ENCODE peak calls at places on chromosome 12, in four cellular contexts. One of them, this sample, is unnamed.

GRCh38 chr12:113778432-113779128 is 187.5 kb downstream of the RBM19 start:
- DNase-seq in dorsolateral prefrontal cortex: no peak
- DNase-seq in A549: no peak
- DNase-seq in HCT116: no peak
- DNase-seq in this sample: no peak

GRCh38 chr12:3651585-3652424 is 101.1 kb downstream of the CRACR2A start:
- DNase-seq in dorsolateral prefrontal cortex: no peak
- DNase-seq in HCT116: no peak
- DNase-seq in A549: no peak
- DNase-seq in this sample: no peak

GRCh38 chr12:53725824-53726223 is 1.4 kb downstream of the CALCOCO1 start:
- DNase-seq in A549: no peak
- DNase-seq in HCT116: no peak
- DNase-seq in dorsolateral prefrontal cortex: no peak
- DNase-seq in this sample: no peak

GRCh38 chr12:15733136-15733535 is 56.1 kb downstream of the EPS8 start:
- DNase-seq in A549: no peak
- DNase-seq in dorsolateral prefrontal cortex: no peak
- DNase-seq in HCT116: no peak
- DNase-seq in this sample: no peak

GRCh38 chr12:53236443-53237111 is 4.6 kb upstream of the RARG start:
- DNase-seq in A549: no peak
- DNase-seq in dorsolateral prefrontal cortex: no peak
- DNase-seq in HCT116: no peak
- DNase-seq in this sample: no peak

GRCh38 chr12:6089041-6089823 is 35.2 kb downstream of the VWF start:
- DNase-seq in HCT116: peak; percentile 77
- DNase-seq in A549: peak; percentile 22
- DNase-seq in dorsolateral prefrontal cortex: no peak
- DNase-seq in this sample: no peak

GRCh38 chr12:50764116-50764860 is 387 bp downstream of the ATF1 start:
- DNase-seq in dorsolateral prefrontal cortex: peak; percentile 71
- DNase-seq in HCT116: no peak
- DNase-seq in A549: peak; percentile 63
- DNase-seq in this sample: no peak

GRCh38 chr12:54135621-54136027 is 53.2 kb downstream of the SMUG1 start:
- DNase-seq in A549: no peak
- DNase-seq in dorsolateral prefrontal cortex: no peak
- DNase-seq in HCT116: no peak
- DNase-seq in this sample: no peak

GRCh38 chr12:124750787-124751471 is 112.7 kb downstream of the SCARB1 start:
- DNase-seq in dorsolateral prefrontal cortex: no peak
- DNase-seq in A549: peak; percentile 69
- DNase-seq in HCT116: no peak
- DNase-seq in this sample: no peak

GRCh38 chr12:50057896-50058670 is 687 bp downstream of the ASIC1 start:
- DNase-seq in HCT116: no peak
- DNase-seq in dorsolateral prefrontal cortex: no peak
- DNase-seq in A549: no peak
- DNase-seq in this sample: no peak

GRCh38 chr12:92290016-92290685 is 144.5 kb upstream of the BTG1 start:
- DNase-seq in dorsolateral prefrontal cortex: no peak
- DNase-seq in HCT116: no peak
- DNase-seq in A549: peak; percentile 10
- DNase-seq in this sample: no peak

GRCh38 chr12:53603196-53603595 is 23.0 kb downstream of the ATF7 start:
- DNase-seq in dorsolateral prefrontal cortex: no peak
- DNase-seq in A549: no peak
- DNase-seq in HCT116: no peak
- DNase-seq in this sample: no peak

GRCh38 chr12:28023156-28023887 is 50.8 kb upstream of the PTHLH start:
- DNase-seq in HCT116: peak; percentile 53
- DNase-seq in dorsolateral prefrontal cortex: no peak
- DNase-seq in A549: peak; percentile 87
- DNase-seq in this sample: no peak

GRCh38 chr12:57744194-57744776 is 554 bp upstream of the TSPAN31 start:
- DNase-seq in A549: peak; percentile 94
- DNase-seq in dorsolateral prefrontal cortex: peak; percentile 57
- DNase-seq in HCT116: peak; percentile 92
- DNase-seq in this sample: peak; percentile 70

GRCh38 chr12:109475993-109476806 is 900 bp downstream of the KCTD10 start:
- DNase-seq in HCT116: no peak
- DNase-seq in dorsolateral prefrontal cortex: no peak
- DNase-seq in A549: no peak
- DNase-seq in this sample: no peak

GRCh38 chr12:112151766-112152541 is 26.6 kb downstream of the TRAFD1 start:
- DNase-seq in HCT116: no peak
- DNase-seq in dorsolateral prefrontal cortex: no peak
- DNase-seq in A549: no peak
- DNase-seq in this sample: no peak

GRCh38 chr12:43852744-43853143 is 16.9 kb downstream of the TMEM117 start:
- DNase-seq in dorsolateral prefrontal cortex: no peak
- DNase-seq in A549: no peak
- DNase-seq in HCT116: no peak
- DNase-seq in this sample: no peak

GRCh38 chr12:21710944-21711343 is 53.3 kb upstream of the LDHB start:
- DNase-seq in HCT116: no peak
- DNase-seq in A549: no peak
- DNase-seq in dorsolateral prefrontal cortex: no peak
- DNase-seq in this sample: no peak

GRCh38 chr12:83052890-83053541 is 366.3 kb downstream of the TMTC2 start:
- DNase-seq in dorsolateral prefrontal cortex: no peak
- DNase-seq in A549: no peak
- DNase-seq in HCT116: no peak
- DNase-seq in this sample: no peak

GRCh38 chr12:8860165-8860961 is 37.9 kb downstream of the A2ML1 start:
- DNase-seq in A549: peak; percentile 69
- DNase-seq in dorsolateral prefrontal cortex: no peak
- DNase-seq in HCT116: peak; percentile 27
- DNase-seq in this sample: no peak

GRCh38 chr12:2264622-2265306 is 212.0 kb downstream of the CACNA1C start:
- DNase-seq in dorsolateral prefrontal cortex: no peak
- DNase-seq in HCT116: no peak
- DNase-seq in A549: no peak
- DNase-seq in this sample: no peak

GRCh38 chr12:43277630-43278267 is 274.3 kb downstream of the ADAMTS20 start:
- DNase-seq in dorsolateral prefrontal cortex: no peak
- DNase-seq in HCT116: no peak
- DNase-seq in A549: peak; percentile 81
- DNase-seq in this sample: no peak

GRCh38 chr12:50542448-50542847 is 37.7 kb downstream of the DIP2B start:
- DNase-seq in HCT116: peak; percentile 77
- DNase-seq in dorsolateral prefrontal cortex: no peak
- DNase-seq in A549: peak; percentile 77
- DNase-seq in this sample: no peak

GRCh38 chr12:110222433-110222832 is 58.6 kb upstream of the ATP2A2 start:
- DNase-seq in dorsolateral prefrontal cortex: no peak
- DNase-seq in HCT116: no peak
- DNase-seq in A549: no peak
- DNase-seq in this sample: no peak

GRCh38 chr12:2261708-2262107 is 208.9 kb downstream of the CACNA1C start:
- DNase-seq in A549: no peak
- DNase-seq in HCT116: no peak
- DNase-seq in dorsolateral prefrontal cortex: no peak
- DNase-seq in this sample: no peak

GRCh38 chr12:116934908-116935698 is 24.4 kb downstream of the FBXW8 start:
- DNase-seq in dorsolateral prefrontal cortex: no peak
- DNase-seq in HCT116: no peak
- DNase-seq in A549: no peak
- DNase-seq in this sample: no peak

GRCh38 chr12:116933101-116933500 is 22.4 kb downstream of the FBXW8 start:
- DNase-seq in A549: no peak
- DNase-seq in HCT116: no peak
- DNase-seq in dorsolateral prefrontal cortex: no peak
- DNase-seq in this sample: no peak

GRCh38 chr12:116931665-116932064 is 20.9 kb downstream of the FBXW8 start:
- DNase-seq in dorsolateral prefrontal cortex: no peak
- DNase-seq in HCT116: no peak
- DNase-seq in A549: no peak
- DNase-seq in this sample: no peak

GRCh38 chr12:116929885-116930284 is 19.1 kb downstream of the FBXW8 start:
- DNase-seq in HCT116: no peak
- DNase-seq in A549: no peak
- DNase-seq in dorsolateral prefrontal cortex: no peak
- DNase-seq in this sample: no peak

GRCh38 chr12:116933512-116934246 is 22.9 kb downstream of the FBXW8 start:
- DNase-seq in dorsolateral prefrontal cortex: no peak
- DNase-seq in A549: no peak
- DNase-seq in HCT116: no peak
- DNase-seq in this sample: no peak
- H3K27ac ChIP-seq in dorsolateral prefrontal cortex: no peak overlapping the region
- H3K27ac ChIP-seq in A549: no peak overlapping the region
- H3K27ac ChIP-seq in HCT116: no peak overlapping the region
- H3K27ac ChIP-seq in this sample: no peak overlapping the region

GRCh38 chr12:69708649-69709048 is 9.5 kb upstream of the BEST3 start:
- DNase-seq in A549: peak; percentile 14
- DNase-seq in dorsolateral prefrontal cortex: no peak
- DNase-seq in HCT116: no peak
- DNase-seq in this sample: no peak
- TF ChIP-seq CTCF in A549: no peak
- TF ChIP-seq CTCF in dorsolateral prefrontal cortex: no peak
- TF ChIP-seq CTCF in HCT116: no peak
- TF ChIP-seq CTCF in this sample: no peak

DNA sequence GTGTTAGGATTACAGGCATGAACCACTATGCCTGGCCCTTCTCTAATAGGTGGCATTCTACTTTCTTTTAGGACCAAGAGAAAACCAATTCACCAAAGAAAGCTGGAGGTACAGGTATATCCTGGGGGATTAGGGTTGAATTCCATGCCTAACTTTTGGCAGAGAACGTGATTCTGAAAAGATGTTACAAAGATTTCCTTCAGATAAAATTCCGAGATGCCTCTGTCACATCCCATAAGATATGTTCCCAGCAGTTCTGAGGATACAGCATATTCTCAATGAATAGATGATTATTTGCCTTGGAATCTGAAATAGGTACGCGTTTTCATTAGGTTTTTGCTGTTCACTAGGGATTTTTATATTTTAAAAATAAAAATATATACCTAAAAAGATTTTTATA is 111.9 kb upstream of the KRAS start:
- DNase-seq in HCT116: no peak
- DNase-seq in A549: no peak
- DNase-seq in dorsolateral prefrontal cortex: no peak
- DNase-seq in this sample: no peak
- H3K27ac ChIP-seq in HCT116: no peak overlapping the region
- H3K27ac ChIP-seq in A549: no peak overlapping the region
- H3K27ac ChIP-seq in dorsolateral prefrontal cortex: no peak overlapping the region
- H3K27ac ChIP-seq in this sample: no peak overlapping the region

DNA sequence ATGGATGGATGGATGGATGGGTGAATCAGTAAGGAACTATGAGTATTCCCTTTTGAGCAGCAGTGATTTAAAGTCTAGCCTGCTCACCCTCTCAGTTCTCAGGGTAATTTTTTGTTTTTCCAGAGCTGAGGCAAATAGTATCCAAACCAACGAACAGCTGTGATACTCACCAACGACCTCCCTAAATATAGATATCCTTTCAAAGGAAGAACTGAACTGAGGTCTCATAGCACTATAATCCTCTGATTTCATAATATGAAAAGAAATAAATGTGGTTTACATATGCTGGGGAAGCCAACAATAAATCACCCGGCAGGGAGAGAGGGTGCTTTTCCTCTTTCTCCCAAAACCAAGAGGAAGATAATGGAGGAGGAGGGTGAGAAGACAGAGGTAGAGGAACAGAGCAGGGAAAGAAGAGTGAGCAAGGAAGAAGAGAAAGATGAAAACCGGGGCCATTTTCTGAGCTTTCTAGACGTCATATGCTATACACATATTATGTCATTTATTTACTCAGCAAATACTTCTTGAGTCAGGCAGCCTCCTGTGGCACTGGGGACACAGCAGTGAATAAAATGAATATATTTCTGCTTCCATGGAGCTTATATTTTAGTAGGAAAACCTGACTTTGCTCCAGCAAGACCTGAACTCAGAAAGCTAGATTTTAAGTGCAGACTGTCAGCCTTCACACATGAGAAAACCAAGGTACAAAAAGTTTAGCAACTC is 710.7 kb upstream of the TBX3 start:
- DNase-seq in dorsolateral prefrontal cortex: no peak
- DNase-seq in A549: peak; percentile 65
- DNase-seq in HCT116: no peak
- DNase-seq in this sample: no peak
- TF ChIP-seq CTCF in dorsolateral prefrontal cortex: no peak
- TF ChIP-seq CTCF in A549: no peak
- TF ChIP-seq CTCF in HCT116: no peak
- TF ChIP-seq CTCF in this sample: no peak

This sample was measured in thoracic aorta.